ENCODE peak calls at places on chromosomes 13 and 19, in eight cellular contexts. P, H, N, J, T, Y, S and F are unnamed samples.

GRCh38 chr19:9584073-9584833 is at the start of gene ZNF121:
- DNase-seq in Y (peak; percentile 56), T (peak; percentile 97), H (peak; percentile 60), P (peak; percentile 89), N (peak; percentile 85), S (peak; percentile 80), J (peak; percentile 83), F (peak; percentile 25)

GRCh38 chr19:47848871-47849473 is 10.1 kb upstream of the TPRX2 start:
- DNase-seq in N (no peak), T (peak; percentile 93), P (no peak), J (no peak), S (peak; percentile 15), Y (no peak), H (no peak), F (no peak)

GRCh38 chr19:11092181-11092538 is 2.9 kb downstream of the LDLR start:
- DNase-seq in Y (peak; percentile 56), S (peak; percentile 74), H (no peak), T (no peak), P (no peak), N (no peak), J (no peak), F (no peak)

GRCh38 chr13:21534760-21535159 is 69.2 kb downstream of the MICU2 start:
- DNase-seq in S (no peak), Y (no peak), H (no peak), T (no peak), N (no peak), J (no peak), P (no peak), F (no peak)

GRCh38 chr13:110911880-110912279 is 3.0 kb downstream of the ANKRD10 start:
- DNase-seq in Y (no peak), J (no peak), P (no peak), S (no peak), N (no peak), H (no peak), T (no peak), F (no peak)

GRCh38 chr19:6459356-6460098 is at the start of gene SLC25A23:
- DNase-seq in Y (peak; percentile 32), H (no peak), T (peak; percentile 82), S (peak; percentile 85), J (peak; percentile 83), P (peak; percentile 87), N (peak; percentile 62), F (peak; percentile 39)

GRCh38 chr13:61383101-61383500 is 32.5 kb downstream of the PCDH20 start:
- DNase-seq in T (no peak), H (no peak), P (no peak), S (no peak), Y (no peak), J (no peak), N (no peak), F (no peak)

GRCh38 chr13:75830842-75831241 is 194.7 kb downstream of the LMO7 start:
- DNase-seq in H (peak; percentile 11), Y (no peak), T (no peak), N (no peak), S (peak; percentile 25), J (no peak), P (no peak), F (peak; percentile 22)

GRCh38 chr19:1102407-1103106 is 1.2 kb upstream of the GPX4 start:
- DNase-seq in T (no peak), J (peak; percentile 38), H (peak; percentile 99), P (no peak), Y (no peak), N (peak; percentile 89), S (peak; percentile 99), F (peak; percentile 99)

GRCh38 chr19:48445606-48446481 is at the start of gene GRWD1:
- DNase-seq in N (peak; percentile 93), H (peak; percentile 95), T (peak; percentile 98), Y (peak; percentile 92), J (peak; percentile 86), S (peak; percentile 97), P (peak; percentile 97), F (peak; percentile 73)

GRCh38 chr13:41352935-41353801 is 42.1 kb downstream of the NAA16 start:
- DNase-seq in H (no peak), J (no peak), N (no peak), P (no peak), Y (peak; percentile 53), S (peak; percentile 69), T (peak; percentile 62), F (no peak)

GRCh38 chr13:27415116-27415515 is 9.3 kb upstream of the GTF3A start:
- DNase-seq in P (no peak), H (no peak), J (no peak), Y (no peak), S (no peak), N (no peak), T (no peak), F (no peak)

GRCh38 chr13:114145256-114145655 is 12.8 kb upstream of the RASA3 start:
- DNase-seq in J (no peak), H (no peak), T (no peak), Y (no peak), P (peak; percentile 14), S (no peak), N (no peak), F (no peak)

GRCh38 chr19:53555352-53555751 is 17.4 kb downstream of the ZNF331 start:
- DNase-seq in H (no peak), N (no peak), Y (no peak), P (no peak), T (no peak), S (no peak), J (no peak), F (no peak)

GRCh38 chr13:66414196-66414800 is 815.8 kb downstream of the PCDH9 start:
- DNase-seq in N (no peak), J (no peak), T (no peak), H (no peak), S (no peak), Y (no peak), P (no peak), F (no peak)

GRCh38 chr19:5547881-5548280 is 19.9 kb downstream of the TINCR start:
- DNase-seq in P (no peak), S (peak; percentile 61), N (no peak), Y (no peak), J (no peak), T (peak; percentile 87), H (no peak), F (no peak)

GRCh38 chr19:50147462-50148423 is 15.3 kb downstream of the IZUMO2 start:
- DNase-seq in Y (peak; percentile 56), J (peak; percentile 87), S (peak; percentile 89), N (peak; percentile 90), T (peak; percentile 97), H (peak; percentile 40), P (peak; percentile 93), F (peak; percentile 4)
- H3K4me3 ChIP-seq in Y (peak overlapping the region; percentile 84), J (peak overlapping the region; percentile 48), S (peak overlapping the region; percentile 58), N (peak overlapping the region; percentile 51), T (peak overlapping the region; percentile 86), H (peak overlapping the region; percentile 36), P (peak overlapping the region; percentile 57), F (peak overlapping the region; percentile 45)

DNA sequence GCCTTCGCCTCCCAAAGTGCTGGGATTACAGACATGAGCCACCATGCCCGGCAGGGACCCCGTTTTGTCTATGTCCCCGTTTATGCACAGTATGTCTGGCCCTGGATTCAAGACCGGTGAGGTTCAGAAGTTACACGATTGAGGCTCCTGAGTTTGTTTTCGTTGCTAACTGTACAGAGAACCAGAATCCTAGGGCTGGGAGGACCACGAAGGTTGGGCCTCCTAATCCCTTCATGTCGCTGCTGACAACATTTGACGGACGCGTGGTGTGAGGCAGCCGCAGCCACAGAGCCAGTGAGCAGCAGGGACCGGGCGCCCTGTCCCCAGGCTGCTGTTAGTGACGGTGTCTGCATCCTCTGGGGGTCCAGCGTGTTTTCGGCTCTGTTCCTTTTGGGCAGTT is 91.4 kb downstream of the ATP11A start:
- DNase-seq in Y (no peak), H (no peak), T (no peak), N (peak; percentile 53), J (no peak), S (no peak), P (no peak), F (no peak)
- H3K4me3 ChIP-seq in Y (no peak overlapping the region), H (no peak overlapping the region), T (no peak overlapping the region), N (no peak overlapping the region), J (no peak overlapping the region), S (no peak overlapping the region), P (no peak overlapping the region), F (no peak overlapping the region)

GRCh38 chr13:99926014-99926731 is 45.4 kb downstream of the ZIC5 start:
- DNase-seq in Y (no peak), T (no peak), N (no peak), S (no peak), J (no peak), H (no peak), P (no peak), F (no peak)
- H3K4me3 ChIP-seq in Y (no peak overlapping the region), T (no peak overlapping the region), N (no peak overlapping the region), S (no peak overlapping the region), J (peak overlapping the region; percentile 1), H (no peak overlapping the region), P (no peak overlapping the region), F (peak overlapping the region; percentile 15)

DNA sequence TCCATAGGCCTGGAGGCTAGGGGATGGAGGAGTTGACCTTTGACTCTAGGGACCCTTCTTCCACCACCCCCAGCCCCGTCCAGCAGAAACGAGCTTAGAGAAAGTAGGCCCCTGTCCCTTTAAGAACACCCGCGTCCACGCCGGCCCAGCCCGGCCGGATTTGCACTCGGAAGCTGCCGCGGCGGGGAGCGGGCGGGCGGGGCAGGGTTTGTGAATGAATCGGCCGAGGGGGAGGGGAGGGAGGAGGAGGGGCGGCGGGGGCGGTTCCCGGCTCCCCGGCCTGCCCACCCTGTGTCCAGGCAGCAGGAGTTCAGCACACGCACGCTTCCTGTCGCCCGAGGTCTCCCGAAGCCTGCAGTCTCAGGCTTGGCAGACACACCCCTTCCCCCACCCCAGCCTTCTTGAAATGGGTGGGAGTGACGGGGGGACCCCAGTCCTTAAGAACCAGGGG is 1.5 kb downstream of the UNC13A start:
- DNase-seq in T (peak; percentile 90), Y (no peak), S (peak; percentile 36), P (no peak), N (no peak), H (no peak), J (no peak), F (no peak)
- H3K4me3 ChIP-seq in T (peak overlapping the region; percentile 97), Y (no peak overlapping the region), S (peak overlapping the region; percentile 11), P (no peak overlapping the region), N (no peak overlapping the region), H (no peak overlapping the region), J (no peak overlapping the region), F (peak overlapping the region; percentile 52)

GRCh38 chr19:50196322-50196932 is 7.0 kb upstream of the MYH14 start:
- DNase-seq in S (no peak), N (no peak), J (no peak), T (no peak), H (no peak), P (no peak), Y (no peak), F (no peak)

GRCh38 chr19:50197348-50197747 is 6.1 kb upstream of the MYH14 start:
- DNase-seq in S (no peak), J (no peak), H (no peak), Y (no peak), P (no peak), T (no peak), N (no peak), F (no peak)

GRCh38 chr19:50192463-50193211 is 10.8 kb upstream of the MYH14 start:
- DNase-seq in P (no peak), H (no peak), Y (no peak), J (no peak), S (no peak), N (no peak), T (peak; percentile 57), F (no peak)

GRCh38 chr19:50198431-50199253 is 4.8 kb upstream of the MYH14 start:
- DNase-seq in S (peak; percentile 5), Y (no peak), P (no peak), H (no peak), T (no peak), J (no peak), N (no peak), F (no peak)

GRCh38 chr19:50195224-50195623 is 8.2 kb upstream of the MYH14 start:
- DNase-seq in J (no peak), T (no peak), H (no peak), N (no peak), P (no peak), S (no peak), Y (no peak), F (no peak)
- H3K4me3 ChIP-seq in J (no peak overlapping the region), T (no peak overlapping the region), H (no peak overlapping the region), N (no peak overlapping the region), P (no peak overlapping the region), S (no peak overlapping the region), Y (no peak overlapping the region), F (no peak overlapping the region)